ENCODE peak calls at places on chromosome 19, in eight cellular contexts. O is GM13976, K is upper lobe of left lung, M is MCF 10A, V is A549, W is spleen, D is stomach, R is endothelial cell. E is an unnamed sample.

GRCh38 chr19:898663-899062 is 5.4 kb downstream of the RNU6-9 start:
- DNase-seq in D (no peak), W (peak; percentile 88), V (no peak), K (no peak), M (no peak), R (no peak), O (no peak), E (no peak)

GRCh38 chr19:54325194-54325621 is 12.2 kb upstream of the LILRA5 start:
- DNase-seq in O (peak; percentile 73), M (peak; percentile 54), W (no peak), V (peak; percentile 60), R (peak; percentile 53), D (no peak), K (no peak), E (peak; percentile 36)

GRCh38 chr19:55005684-55006488 is 32.2 kb downstream of the GP6 start:
- DNase-seq in O (peak; percentile 78), K (no peak), R (no peak), V (peak; percentile 82), W (no peak), D (no peak), M (peak; percentile 85), E (peak; percentile 53)

GRCh38 chr19:56959211-56959610 is 118.7 kb upstream of the PEG3 start:
- DNase-seq in K (no peak), R (no peak), W (no peak), V (no peak), M (no peak), O (no peak), D (no peak), E (no peak)

GRCh38 chr19:50476943-50477264 is 256 bp upstream of the GARIN5A start:
- DNase-seq in O (no peak), M (no peak), K (no peak), R (no peak), W (no peak), D (no peak), V (no peak), E (no peak)

GRCh38 chr19:17420267-17420924 is 549 bp downstream of the MVB12A start:
- DNase-seq in K (peak; percentile 44), O (peak; percentile 57), R (peak; percentile 40), V (no peak), D (peak; percentile 35), W (peak; percentile 88), M (peak; percentile 49), E (no peak)

GRCh38 chr19:10724573-10725071 is 6.7 kb downstream of the DNM2 start:
- DNase-seq in O (no peak), D (no peak), V (no peak), K (no peak), W (no peak), R (no peak), M (no peak), E (no peak)

GRCh38 chr19:13060233-13060963 is 42.3 kb downstream of the LYL1 start:
- DNase-seq in M (no peak), K (peak; percentile 48), O (no peak), R (no peak), V (no peak), W (no peak), D (no peak), E (no peak)

GRCh38 chr19:46916971-46917370 is 56.2 kb downstream of the ARHGAP35 start:
- DNase-seq in K (no peak), O (no peak), W (no peak), D (no peak), V (no peak), M (no peak), R (no peak), E (no peak)

GRCh38 chr19:19185853-19186728 is 5.9 kb downstream of the BORCS8 start:
- DNase-seq in M (peak; percentile 74), O (peak; percentile 62), D (peak; percentile 37), K (peak; percentile 43), R (peak; percentile 70), W (no peak), V (no peak), E (peak; percentile 36)

GRCh38 chr19:917323-918151 is at the start of gene KISS1R:
- DNase-seq in W (peak; percentile 92), O (peak; percentile 77), K (peak; percentile 62), V (peak; percentile 51), D (peak; percentile 44), R (no peak), M (no peak), E (peak; percentile 40)

GRCh38 chr19:6660930-6661329 is 9.0 kb downstream of the TNFSF14 start:
- DNase-seq in O (no peak), W (no peak), K (no peak), M (no peak), R (no peak), V (no peak), D (no peak), E (no peak)

GRCh38 chr19:50152578-50152977 is 10.5 kb downstream of the IZUMO2 start:
- DNase-seq in D (no peak), W (no peak), R (no peak), M (no peak), K (no peak), O (no peak), V (no peak), E (no peak)

GRCh38 chr19:50357178-50358100 is 8.0 kb downstream of the NAPSA start:
- DNase-seq in K (peak; percentile 83), O (peak; percentile 74), M (peak; percentile 61), R (peak; percentile 46), V (peak; percentile 68), D (peak; percentile 81), W (peak; percentile 96), E (peak; percentile 84)

GRCh38 chr19:16316506-16316882 is 8.1 kb upstream of the KLF2 start:
- DNase-seq in V (no peak), O (no peak), K (no peak), R (no peak), W (no peak), M (no peak), D (no peak), E (no peak)

GRCh38 chr19:32566246-32566830 is 14.7 kb upstream of the PDCD5 start:
- DNase-seq in O (no peak), D (no peak), R (no peak), V (no peak), K (no peak), W (no peak), M (no peak), E (no peak)

GRCh38 chr19:41994521-41994971 is 516 bp upstream of the ATP1A3 start:
- DNase-seq in M (no peak), D (no peak), V (no peak), R (no peak), O (no peak), W (no peak), K (no peak), E (no peak)
- TF ChIP-seq CTCF in M (no peak), D (no peak), V (no peak), R (no peak), O (no peak), W (no peak), K (no peak), E (no peak)

DNA sequence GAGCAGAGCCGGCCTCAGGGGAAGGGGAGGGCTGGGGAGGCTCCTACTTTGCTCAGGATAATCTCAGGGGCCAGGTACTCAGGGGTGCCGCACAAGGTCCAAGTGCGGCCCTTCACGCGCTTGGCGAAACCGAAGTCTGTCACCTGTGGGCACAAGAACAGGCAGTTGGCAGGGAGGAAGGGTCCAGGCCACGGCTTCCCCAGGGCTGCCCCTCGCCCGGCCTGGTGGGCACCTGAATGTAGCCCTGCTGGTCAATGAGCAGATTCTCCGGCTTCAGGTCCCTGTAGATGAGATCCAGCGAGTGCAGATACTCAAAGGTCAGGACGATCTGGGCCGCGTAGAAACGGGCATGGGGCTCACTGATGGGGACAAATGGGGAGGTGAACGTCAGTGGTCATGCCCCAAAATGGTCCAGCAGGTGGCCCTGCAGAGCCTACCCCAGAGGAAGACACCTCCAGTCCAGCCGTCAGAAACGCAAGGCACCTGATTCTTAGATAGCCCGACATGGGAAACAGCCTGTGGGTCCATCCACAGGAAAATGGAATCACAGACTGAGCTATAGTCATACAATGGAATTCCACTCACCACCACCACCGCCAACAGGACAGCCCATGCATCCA is 7.1 kb upstream of the SAMD1 start:
- DNase-seq in K (no peak), D (no peak), M (no peak), O (no peak), V (no peak), W (no peak), R (no peak), E (no peak)
- TF ChIP-seq CTCF in K (no peak), D (no peak), M (no peak), O (no peak), V (no peak), W (no peak), R (no peak), E (no peak)

DNA sequence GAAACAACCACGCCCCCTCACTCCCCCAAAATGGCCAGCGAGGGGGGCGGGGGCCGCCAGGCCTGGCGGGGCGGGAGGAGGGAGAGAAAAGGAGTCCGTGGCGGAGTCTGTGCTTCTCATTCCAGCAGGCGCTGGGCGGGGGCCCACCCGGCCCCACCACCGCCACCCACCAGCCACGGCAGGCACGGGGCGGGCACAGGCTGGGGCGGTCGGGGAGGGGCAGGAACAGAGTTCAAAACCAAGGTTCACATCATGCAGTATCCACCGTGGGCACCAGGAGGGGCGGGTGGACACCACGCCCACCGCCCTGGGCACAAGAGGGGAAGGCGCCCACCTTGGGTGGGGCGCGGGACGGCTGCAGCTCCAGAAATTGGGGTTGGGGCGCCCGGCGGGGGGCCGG is 12.8 kb downstream of the DPF1 start:
- DNase-seq in V (no peak), R (no peak), O (no peak), W (no peak), D (no peak), M (no peak), K (no peak), E (no peak)
- TF ChIP-seq CTCF in V (no peak), R (peak; percentile 32), O (no peak), W (no peak), D (no peak), M (no peak), K (no peak), E (no peak)

GRCh38 chr19:48287748-48288147 is 17.9 kb downstream of the ZNF114 start:
- DNase-seq in O (no peak), K (no peak), M (no peak), V (no peak), D (no peak), W (no peak), R (no peak), E (no peak)

GRCh38 chr19:48292798-48293197 is 22.9 kb downstream of the ZNF114 start:
- DNase-seq in O (no peak), K (no peak), D (no peak), V (no peak), W (no peak), R (no peak), M (peak; percentile 83), E (no peak)

GRCh38 chr19:48295458-48295857 is 25.6 kb downstream of the ZNF114 start:
- DNase-seq in D (no peak), V (no peak), K (no peak), O (no peak), M (no peak), W (no peak), R (no peak), E (no peak)

GRCh38 chr19:48290923-48291700 is 21.2 kb downstream of the ZNF114 start:
- DNase-seq in O (peak; percentile 78), K (peak; percentile 76), R (peak; percentile 88), V (peak; percentile 91), M (peak; percentile 79), W (peak; percentile 91), D (peak; percentile 81), E (peak; percentile 64)

DNA sequence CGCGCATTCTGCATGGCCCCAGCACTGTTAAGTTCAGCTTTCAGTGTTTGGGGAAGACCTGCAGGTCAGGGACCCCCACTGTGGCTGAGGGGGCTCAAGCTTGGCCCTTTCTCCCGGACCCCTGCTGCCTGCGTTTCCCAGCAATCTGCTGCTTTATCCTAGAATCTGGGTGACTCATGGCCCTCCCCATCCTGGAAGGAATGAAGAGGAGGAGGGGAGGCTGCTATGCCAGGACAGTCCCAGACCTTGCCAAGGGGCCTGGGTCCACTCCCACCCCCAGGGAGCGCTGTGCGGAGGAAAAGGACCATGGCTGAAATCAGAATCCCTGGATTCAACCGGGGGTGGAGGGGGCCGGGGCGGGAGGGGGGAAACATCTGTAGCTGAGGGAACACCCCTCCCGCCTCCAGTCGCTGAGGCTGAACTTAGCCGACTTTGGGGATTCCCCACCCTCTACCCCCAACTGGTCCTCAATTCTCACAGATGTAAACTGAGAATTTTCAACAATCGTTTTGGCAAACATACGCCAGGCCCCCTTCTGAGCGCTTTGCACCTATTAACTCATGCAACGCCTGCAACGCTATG is 20.6 kb downstream of the ZNF114 start:
- DNase-seq in D (no peak), W (no peak), K (no peak), V (peak; percentile 70), M (peak; percentile 36), R (peak; percentile 61), O (peak; percentile 44), E (no peak)
- TF ChIP-seq CTCF in D (no peak), W (no peak), K (no peak), V (no peak), M (no peak), R (no peak), O (no peak), E (no peak)